ENCODE peak calls at places on chromosomes 16 and 17, in six cellular contexts. E is NCI-H1436, U is cardiac fibroblast, S is fibroblast of lung, T is Right ventricle myocardium inferior, L is heart right ventricle. F is an unnamed sample.

GRCh38 chr17:77526728-77527355 is 386.1 kb downstream of the SEC14L1 start:
- DNase-seq in E (no peak), U (no peak), S (no peak), T (no peak), L (no peak), F (no peak)

GRCh38 chr17:79834575-79835469 is 4.4 kb downstream of the CBX4 start:
- DNase-seq in E (no peak), U (no peak), S (no peak), T (no peak), L (peak), F (no peak)

GRCh38 chr17:40317345-40317873 is 8.4 kb downstream of the RARA start:
- DNase-seq in E (peak), U (peak), S (peak), T (no peak), L (no peak), F (peak)

GRCh38 chr16:12613131-12613991 is 190.3 kb downstream of the CPPED1 start:
- DNase-seq in E (no peak), U (peak), S (no peak), T (no peak), L (no peak), F (peak)

GRCh38 chr17:63173903-63174302 is 207.9 kb downstream of the TANC2 start:
- DNase-seq in E (no peak), U (no peak), S (peak), T (no peak), L (no peak), F (no peak)

GRCh38 chr16:47613251-47613650 is 152.1 kb downstream of the PHKB start:
- DNase-seq in E (no peak), U (no peak), S (peak), T (no peak), L (no peak), F (peak)

GRCh38 chr17:15663176-15663575 is 20.9 kb downstream of the TRIM16 start:
- DNase-seq in E (no peak), U (no peak), S (no peak), T (no peak), L (no peak), F (no peak)

GRCh38 chr16:57667526-57668258 is 414 bp upstream of the ADGRG3 start:
- DNase-seq in E (no peak), U (peak), S (peak), T (peak), L (no peak), F (peak)

GRCh38 chr17:79087428-79088143 is 13.0 kb downstream of the ENGASE start:
- DNase-seq in E (peak), U (peak), S (peak), T (peak), L (peak), F (peak)

GRCh38 chr16:69107311-69107962 is 2.0 kb downstream of the HAS3 start:
- DNase-seq in E (no peak), U (no peak), S (peak), T (peak), L (peak), F (no peak)

GRCh38 chr17:4836221-4836620 is 3.1 kb downstream of the MINK1 start:
- DNase-seq in E (no peak), U (no peak), S (no peak), T (no peak), L (no peak), F (no peak)

F was measured in MCF 10A.